ENCODE peak calls at places on chromosomes 2 and 18, in four cellular contexts. Y is keratinocyte, A is endodermal cell, Q is B cell. W is an unnamed sample.

GRCh38 chr2:183224933-183225332 is 100.7 kb downstream of the NUP35 start:
- DNase-seq in A (no peak), Y (no peak), Q (no peak), W (no peak)

GRCh38 chr2:54755641-54756326 is 32.3 kb downstream of the EML6 start:
- DNase-seq in Y (no peak), Q (peak), A (no peak), W (peak)

GRCh38 chr18:5868218-5868904 is 27.0 kb downstream of the TMEM200C start:
- DNase-seq in Y (peak), Q (peak), A (peak), W (peak)

GRCh38 chr2:70596739-70597138 is 43.1 kb upstream of the TGFA start:
- DNase-seq in Q (no peak), Y (no peak), A (no peak), W (no peak)

GRCh38 chr18:48815581-48816324 is 135.0 kb downstream of the SMAD7 start:
- DNase-seq in Q (no peak), Y (no peak), A (peak), W (no peak)

GRCh38 chr18:60020107-60020925 is 120.5 kb downstream of the PMAIP1 start:
- DNase-seq in A (peak), Q (no peak), Y (no peak), W (no peak)

GRCh38 chr2:166304656-166305055 is 71.1 kb downstream of the SCN9A start:
- DNase-seq in A (no peak), Y (no peak), Q (no peak), W (no peak)

GRCh38 chr2:43218550-43219382 is 7.6 kb downstream of the ZFP36L2 start:
- DNase-seq in Y (peak), A (peak), Q (peak), W (peak)

GRCh38 chr2:33477473-33478468 is 1.3 kb downstream of the RASGRP3 start:
- DNase-seq in Q (peak), A (no peak), Y (no peak), W (no peak)

GRCh38 chr2:9652898-9653479 is 22.2 kb upstream of the YWHAQ start:
- DNase-seq in A (no peak), Q (no peak), Y (no peak), W (no peak)

GRCh38 chr2:30287190-30287589 is 55.9 kb downstream of the LBH start:
- DNase-seq in A (no peak), Y (no peak), Q (no peak), W (no peak)

GRCh38 chr2:71101656-71102055 is 28.4 kb downstream of the MCEE start:
- DNase-seq in Q (no peak), A (no peak), Y (peak), W (no peak)

GRCh38 chr2:44668336-44668735 is 273.2 kb upstream of the SIX3 start:
- DNase-seq in A (no peak), Q (peak), Y (no peak), W (no peak)

GRCh38 chr2:222130855-222131254 is 167.9 kb downstream of the PAX3 start:
- DNase-seq in A (no peak), Q (no peak), Y (no peak), W (no peak)

GRCh38 chr2:232447638-232448472 is 8.1 kb upstream of the ALPI start:
- DNase-seq in Y (no peak), A (peak), Q (no peak), W (no peak)

GRCh38 chr2:219358170-219359075 is 25.9 kb upstream of the RESP18 start:
- DNase-seq in Y (no peak), A (peak), Q (no peak), W (no peak)

GRCh38 chr2:197126630-197127029 is 183.9 kb downstream of the ANKRD44 start:
- DNase-seq in Q (no peak), A (no peak), Y (no peak), W (no peak)

GRCh38 chr2:219506153-219506801 is 7.6 kb downstream of the GMPPA start:
- DNase-seq in Y (no peak), Q (no peak), A (no peak), W (no peak)

GRCh38 chr2:172667926-172668325 is 67.7 kb upstream of the RAPGEF4 start:
- DNase-seq in Q (no peak), A (no peak), Y (no peak), W (no peak)

GRCh38 chr2:50672286-50672685 is 359.6 kb downstream of the NRXN1 start:
- DNase-seq in Q (no peak), A (no peak), Y (no peak), W (no peak)

GRCh38 chr18:41714872-41715271 is 240.2 kb upstream of the PIK3C3 start:
- DNase-seq in A (no peak), Y (no peak), Q (no peak), W (no peak)

GRCh38 chr2:29367986-29368677 is 252.9 kb downstream of the CLIP4 start:
- DNase-seq in Y (no peak), Q (no peak), A (no peak), W (no peak)

GRCh38 chr2:151051584-151052220 is 210.0 kb downstream of the RBM43 start:
- DNase-seq in A (peak), Q (peak), Y (no peak), W (peak)

GRCh38 chr2:47403829-47404228 is 873 bp downstream of the MSH2 start:
- DNase-seq in Q (no peak), Y (no peak), A (peak), W (no peak)

GRCh38 chr2:47404356-47404755 is 1.4 kb downstream of the MSH2 start:
- DNase-seq in Y (no peak), Q (no peak), A (peak), W (no peak)

GRCh38 chr2:47402555-47402804 is 476 bp upstream of the MSH2 start:
- DNase-seq in A (no peak), Y (no peak), Q (no peak), W (no peak)

GRCh38 chr2:47402805-47403691 is at the start of gene MSH2:
- DNase-seq in Q (peak), Y (peak), A (peak), W (peak)

GRCh38 chr2:47401789-47402554 is 984 bp upstream of the MSH2 start:
- DNase-seq in Q (peak), A (peak), Y (no peak), W (no peak)
- TF ChIP-seq CTCF in Q (no peak), A (peak), Y (no peak), W (no peak)

GRCh38 chr2:17430326-17430725 is 87.9 kb downstream of the RAD51AP2 start:
- DNase-seq in A (no peak), Q (no peak), Y (no peak), W (no peak)

GRCh38 chr2:17426708-17427107 is 91.5 kb downstream of the RAD51AP2 start:
- DNase-seq in Q (no peak), Y (no peak), A (no peak), W (no peak)

GRCh38 chr2:17429130-17429529 is 89.1 kb downstream of the RAD51AP2 start:
- DNase-seq in Q (no peak), Y (peak), A (no peak), W (no peak)

GRCh38 chr2:17422066-17422465 is 96.2 kb downstream of the RAD51AP2 start:
- DNase-seq in Y (no peak), Q (no peak), A (no peak), W (no peak)

DNA sequence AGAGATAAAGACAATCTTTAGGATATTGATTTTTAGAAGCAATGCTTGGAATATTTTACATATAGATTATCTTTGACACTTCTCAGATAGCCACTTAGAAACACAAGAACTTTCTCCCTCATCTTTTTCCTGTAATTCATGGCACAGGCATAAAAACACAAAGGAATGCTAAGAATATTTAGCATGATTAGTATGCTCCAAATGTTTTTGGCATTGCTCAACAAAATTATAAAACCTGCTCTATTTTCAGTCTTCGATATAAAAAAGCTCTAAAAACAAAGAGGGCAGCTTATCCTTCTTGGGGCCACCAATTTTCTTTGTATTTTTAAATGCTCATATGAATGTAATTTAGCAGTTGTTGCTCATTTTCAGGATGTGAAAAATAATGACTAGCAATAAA is 90.8 kb downstream of the RAD51AP2 start:
- DNase-seq in Y (no peak), Q (no peak), A (no peak), W (no peak)
- TF ChIP-seq CTCF in Y (no peak), Q (no peak), A (no peak), W (no peak)

GRCh38 chr18:31630549-31630948 is 38.9 kb downstream of the TTR start:
- DNase-seq in Y (no peak), A (no peak), Q (no peak), W (no peak)

GRCh38 chr18:31624892-31625640 is 33.4 kb downstream of the TTR start:
- DNase-seq in Q (no peak), Y (no peak), A (no peak), W (no peak)

GRCh38 chr18:31632356-31632755 is 40.7 kb downstream of the TTR start:
- DNase-seq in Y (no peak), Q (no peak), A (no peak), W (no peak)

GRCh38 chr18:31631526-31631925 is 39.8 kb downstream of the TTR start:
- DNase-seq in Q (no peak), A (no peak), Y (no peak), W (no peak)

DNA sequence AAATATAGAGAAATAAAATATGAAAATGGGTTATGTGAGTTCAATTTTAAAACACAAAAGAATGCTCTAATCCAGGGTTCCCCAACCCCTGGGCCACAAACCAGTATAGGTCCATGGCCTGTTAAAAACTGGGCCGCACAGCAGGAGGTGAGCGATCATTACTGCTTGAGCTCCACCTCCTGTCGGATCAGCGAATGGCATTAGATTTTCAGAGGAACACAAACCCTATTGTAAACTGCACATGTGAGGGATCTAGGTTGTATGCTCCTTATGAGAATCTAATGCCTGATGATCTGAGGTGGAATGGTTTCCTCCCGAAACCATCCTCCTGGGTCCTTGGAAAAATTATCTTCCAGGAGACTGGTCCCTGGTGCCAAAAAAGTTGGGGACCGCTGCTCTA is 34.7 kb downstream of the TTR start:
- DNase-seq in A (no peak), Q (no peak), Y (no peak), W (no peak)
- TF ChIP-seq CTCF in A (peak), Q (no peak), Y (peak), W (no peak)

GRCh38 chr2:161158882-161159281 is 1.3 kb upstream of the TANK start:
- DNase-seq in Y (no peak), A (no peak), Q (no peak), W (no peak)

GRCh38 chr2:161159829-161160225 is 401 bp upstream of the TANK start:
- DNase-seq in Q (no peak), Y (no peak), A (no peak), W (no peak)

GRCh38 chr2:161163438-161163837 is 3.2 kb downstream of the TANK start:
- DNase-seq in A (no peak), Y (no peak), Q (no peak), W (no peak)

GRCh38 chr2:161161074-161161577 is 898 bp downstream of the TANK start:
- DNase-seq in Y (no peak), A (no peak), Q (peak), W (no peak)

DNA sequence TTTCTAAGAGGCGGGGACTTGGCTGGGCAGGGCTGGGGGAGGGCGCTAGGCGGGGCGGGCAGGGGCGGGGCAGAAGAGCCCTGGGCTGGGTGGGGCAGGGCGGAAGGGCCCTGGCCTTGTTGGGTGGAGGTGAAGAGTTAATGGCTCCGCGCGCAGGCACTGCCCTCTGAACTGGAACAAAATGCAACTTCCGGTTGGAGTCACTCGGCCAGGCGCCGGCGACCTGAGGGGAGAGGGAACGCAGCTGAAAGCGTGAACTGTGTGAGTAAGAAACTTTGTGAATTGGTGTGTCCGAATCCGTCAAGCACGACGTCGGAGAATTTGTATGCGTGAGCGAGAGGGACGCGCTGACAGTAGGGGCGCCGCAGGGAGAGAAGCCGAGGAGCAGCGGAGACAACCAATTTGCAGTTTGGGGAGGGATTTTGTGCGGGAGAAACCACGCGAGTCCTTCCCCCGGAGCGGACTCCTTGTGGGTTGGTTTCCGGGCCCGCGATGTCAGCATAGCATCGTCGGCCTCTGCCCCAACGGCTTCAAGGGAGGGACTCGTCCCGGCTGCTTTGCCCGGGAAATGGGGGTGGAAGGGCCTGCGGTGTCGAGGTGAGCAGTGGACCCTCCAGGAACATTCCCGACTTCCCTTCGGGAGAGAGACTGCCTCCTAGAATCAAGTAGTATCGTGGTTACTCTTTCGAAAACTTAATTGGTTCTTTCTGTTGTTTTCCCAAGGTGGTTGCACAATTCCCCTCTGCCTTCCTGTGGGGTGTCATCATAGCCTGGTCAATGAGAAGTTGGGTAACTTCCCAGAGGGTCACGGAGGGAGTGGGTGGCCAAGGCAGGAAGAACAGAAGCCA is at the start of gene TANK:
- DNase-seq in Q (peak), A (peak), Y (peak), W (peak)
- TF ChIP-seq CTCF in Q (no peak), A (no peak), Y (no peak), W (peak)

GRCh38 chr2:68251855-68252406 is 401 bp downstream of the PPP3R1 start:
- DNase-seq in Q (peak), Y (no peak), A (peak), W (no peak)
- TF ChIP-seq CTCF in Q (no peak), Y (no peak), A (no peak), W (no peak)

GRCh38 chr2:199861116-199861774 is 10.3 kb upstream of the FTCDNL1 start:
- DNase-seq in A (no peak), Q (peak), Y (no peak), W (no peak)
- TF ChIP-seq CTCF in A (peak), Q (peak), Y (no peak), W (peak)

DNA sequence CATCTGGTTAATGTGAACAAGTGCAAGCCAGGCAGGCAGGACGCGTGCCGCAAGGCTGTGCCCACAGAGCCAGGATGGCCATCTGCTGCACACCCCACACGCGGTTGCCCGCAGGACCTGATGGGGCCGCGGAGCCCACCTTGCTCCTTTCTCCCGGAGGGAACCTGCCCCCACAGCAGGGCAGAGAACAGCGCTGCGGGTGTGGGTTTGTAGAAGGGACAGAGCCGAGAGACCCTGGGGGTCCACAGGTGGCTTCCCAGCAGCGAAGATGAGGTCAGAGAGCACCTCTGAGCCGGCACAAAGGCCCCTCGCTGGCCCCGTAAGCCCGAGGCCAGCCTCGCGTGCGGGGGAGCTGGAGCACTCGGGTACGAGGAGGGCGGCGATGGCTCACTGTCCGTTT is 460.8 kb upstream of the SALL3 start:
- DNase-seq in A (peak), Y (no peak), Q (no peak), W (no peak)
- TF ChIP-seq CTCF in A (no peak), Y (no peak), Q (no peak), W (no peak)

W was measured in GM12864.